ENCODE peak calls at places on chromosomes 16 and 17, in five cellular contexts. V, W, G, M and B are unnamed samples.

GRCh38 chr17:34598161-34598776 is 18.9 kb downstream of the TMEM132E start:
- DNase-seq in V (no peak), M (no peak), G (no peak), W (no peak), B (no peak)

GRCh38 chr17:67027031-67027628 is 17.2 kb upstream of the CACNG1 start:
- DNase-seq in W (no peak), V (no peak), G (peak), M (peak), B (no peak)

GRCh38 chr17:55451758-55452468 is 30.3 kb upstream of the MMD start:
- DNase-seq in V (no peak), G (no peak), W (no peak), M (no peak), B (no peak)

GRCh38 chr16:74846714-74847113 is 72.1 kb upstream of the FA2H start:
- DNase-seq in G (no peak), W (no peak), M (no peak), V (no peak), B (no peak)

GRCh38 chr17:49987290-49987585 is 7.8 kb downstream of the DLX3 start:
- DNase-seq in M (no peak), W (no peak), V (no peak), G (no peak), B (no peak)

GRCh38 chr17:79618383-79619067 is 7.7 kb upstream of the RBFOX3 start:
- DNase-seq in V (no peak), M (no peak), W (peak), G (no peak), B (peak)

GRCh38 chr17:260031-260791 is 78.8 kb upstream of the DOC2B start:
- DNase-seq in V (no peak), M (no peak), W (no peak), G (no peak), B (peak)

GRCh38 chr17:7262192-7263070 is at the start of gene CLDN7:
- DNase-seq in V (no peak), G (peak), W (peak), M (no peak), B (no peak)

GRCh38 chr17:30913955-30914354 is 7.8 kb upstream of the ADAP2 start:
- DNase-seq in V (no peak), G (no peak), W (no peak), M (no peak), B (no peak)

GRCh38 chr16:7614022-7614795 is 281.6 kb downstream of the RBFOX1 start:
- DNase-seq in W (no peak), V (no peak), M (no peak), G (no peak), B (no peak)

GRCh38 chr17:28474035-28474640 is 694 bp downstream of the SLC13A2 start:
- DNase-seq in G (no peak), W (no peak), M (no peak), V (no peak), B (no peak)

GRCh38 chr16:84751947-84752346 is 52.1 kb downstream of the USP10 start:
- DNase-seq in M (no peak), G (peak), V (no peak), W (no peak), B (no peak)

GRCh38 chr17:70332811-70333210 is 163.5 kb downstream of the KCNJ2 start:
- DNase-seq in V (no peak), W (no peak), G (no peak), M (no peak), B (no peak)

GRCh38 chr17:38667099-38667786 is 7.5 kb downstream of the EPOP start:
- DNase-seq in M (peak), W (peak), V (peak), G (peak), B (peak)

GRCh38 chr16:53055603-53056527 is 1.1 kb downstream of the CHD9 start:
- DNase-seq in G (peak), W (no peak), M (no peak), V (peak), B (peak)

GRCh38 chr17:1882836-1883235 is 53.0 kb downstream of the RPA1 start:
- DNase-seq in W (no peak), V (no peak), G (peak), M (no peak), B (no peak)

GRCh38 chr17:39152134-39152884 is 872 bp upstream of the PLXDC1 start:
- DNase-seq in M (peak), W (no peak), V (peak), G (no peak), B (peak)

GRCh38 chr17:14150604-14151003 is 81.3 kb downstream of the COX10 start:
- DNase-seq in W (no peak), M (no peak), G (no peak), V (no peak), B (no peak)

GRCh38 chr16:52114414-52114813 is 432.5 kb downstream of the TOX3 start:
- DNase-seq in M (no peak), V (no peak), W (no peak), G (no peak), B (no peak)

GRCh38 chr16:86078121-86078600 is 179.2 kb downstream of the IRF8 start:
- DNase-seq in G (no peak), V (no peak), M (no peak), W (peak), B (no peak)

GRCh38 chr16:60027351-60027750 is 1293.2 kb upstream of the GOT2 start:
- DNase-seq in M (no peak), V (no peak), W (no peak), G (no peak), B (no peak)

GRCh38 chr17:43217614-43218087 is 6.0 kb downstream of the TMEM106A start:
- DNase-seq in W (no peak), M (no peak), G (no peak), V (no peak), B (no peak)

GRCh38 chr16:72856797-72857196 is 191.1 kb downstream of the ZFHX3 start:
- DNase-seq in G (peak), V (no peak), W (no peak), M (no peak), B (no peak)

GRCh38 chr17:29141484-29141835 is 38.7 kb downstream of the MYO18A start:
- DNase-seq in V (no peak), M (no peak), G (no peak), W (no peak), B (no peak)

DNA sequence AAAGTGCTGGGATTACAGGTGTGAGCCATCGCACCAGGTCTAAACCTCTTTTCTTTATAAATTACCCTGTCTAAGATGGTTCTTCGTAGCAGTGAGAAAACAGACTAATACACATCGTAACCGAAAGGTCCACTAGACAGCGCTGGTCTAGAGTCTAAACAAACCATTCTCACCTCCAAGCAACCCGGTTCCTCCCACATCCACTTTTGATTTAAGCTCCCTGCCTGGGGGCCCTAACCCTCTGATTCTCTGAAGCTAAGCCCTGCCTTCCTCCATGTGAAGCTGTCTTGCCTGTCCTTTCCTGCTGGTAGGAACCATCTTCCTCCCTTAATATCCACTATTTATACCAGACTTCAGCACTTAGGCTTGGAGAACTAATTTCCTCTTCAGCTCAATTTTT is 6.7 kb upstream of the ACE start:
- DNase-seq in V (no peak), M (no peak), W (no peak), G (no peak), B (no peak)
- TF ChIP-seq CTCF in V (no peak), M (no peak), W (no peak), G (no peak), B (no peak)

DNA sequence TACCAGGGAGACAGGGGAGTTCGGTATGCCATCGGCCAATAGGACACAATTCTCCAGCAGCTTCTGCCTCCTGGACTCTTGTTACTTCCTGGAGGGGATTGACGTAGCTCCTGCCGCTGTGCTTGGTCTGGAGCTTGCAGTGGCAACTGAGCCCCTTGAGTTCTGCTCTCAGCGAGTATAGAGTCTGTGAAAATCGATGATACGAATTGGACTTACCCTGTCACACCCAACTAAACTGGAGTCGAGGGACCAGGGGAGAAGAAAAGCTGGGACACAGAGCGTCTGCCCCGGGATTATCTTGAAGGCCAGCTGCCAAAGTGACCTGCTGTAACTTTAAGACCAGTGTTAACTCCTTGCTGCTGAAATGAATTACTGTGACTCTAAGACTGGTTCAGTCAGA is 22.2 kb downstream of the SEC14L1 start:
- DNase-seq in G (no peak), V (no peak), W (no peak), M (no peak), B (no peak)
- H3K27ac ChIP-seq in G (no peak), V (peak), W (peak), M (peak), B (peak)

DNA sequence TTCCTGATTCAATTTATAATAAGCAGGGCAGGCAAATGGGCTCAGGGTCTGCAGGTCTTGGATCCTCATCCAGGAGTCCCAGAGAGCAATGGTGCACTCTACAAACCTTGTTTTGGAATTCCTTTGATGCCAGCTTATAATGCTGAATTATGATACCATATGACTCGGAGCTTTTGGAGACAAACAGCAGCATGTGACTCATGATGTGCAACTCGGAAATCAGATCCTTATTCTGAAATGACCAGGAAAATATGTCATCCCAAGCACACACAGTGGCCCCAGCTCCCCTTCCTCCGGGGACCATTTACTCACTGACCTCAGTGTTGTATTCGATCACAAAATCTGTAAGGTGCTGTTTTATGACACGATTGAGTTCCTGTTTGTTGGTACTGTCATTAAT is 20.2 kb upstream of the UMOD start:
- DNase-seq in G (peak), M (no peak), V (no peak), W (no peak), B (no peak)
- TF ChIP-seq CTCF in G (no peak), M (no peak), V (no peak), W (no peak), B (no peak)

DNA sequence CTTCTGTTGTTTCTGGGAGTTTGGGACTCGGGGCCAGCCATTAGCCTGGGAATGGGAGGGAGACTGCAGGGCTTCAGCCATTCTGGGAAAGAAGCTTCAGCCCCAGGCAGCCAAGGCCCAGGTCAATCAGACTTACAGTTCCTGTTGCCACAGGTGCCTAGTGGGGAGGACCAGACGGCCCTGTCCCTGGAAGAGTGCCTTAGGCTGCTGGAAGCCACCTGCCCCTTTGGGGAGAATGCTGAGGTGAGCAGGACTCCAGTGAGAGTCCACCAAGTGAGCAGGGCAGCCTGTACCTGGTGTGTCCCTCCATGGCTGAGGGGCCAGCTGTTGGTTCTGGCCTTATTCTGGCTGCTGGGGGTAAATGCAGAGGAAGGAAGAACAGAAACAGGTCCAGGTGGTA is 8.7 kb downstream of the NFE2L1 start:
- DNase-seq in W (no peak), G (no peak), M (no peak), V (no peak), B (no peak)
- H3K27ac ChIP-seq in W (no peak), G (no peak), M (no peak), V (no peak), B (no peak)

GRCh38 chr17:65074778-65075250 is 18.3 kb upstream of the GNA13 start:
- DNase-seq in V (peak), W (no peak), M (peak), G (no peak), B (peak)

GRCh38 chr17:65071861-65072260 is 15.3 kb upstream of the GNA13 start:
- DNase-seq in W (no peak), M (no peak), G (peak), V (no peak), B (no peak)

GRCh38 chr17:65070620-65071019 is 14.1 kb upstream of the GNA13 start:
- DNase-seq in V (no peak), G (no peak), W (no peak), M (no peak), B (no peak)

GRCh38 chr17:65066858-65067257 is 10.3 kb upstream of the GNA13 start:
- DNase-seq in M (no peak), V (no peak), G (no peak), W (no peak), B (no peak)

GRCh38 chr17:65072577-65073178 is 16.1 kb upstream of the GNA13 start:
- DNase-seq in W (no peak), M (no peak), G (no peak), V (no peak), B (no peak)
- TF ChIP-seq CTCF in W (no peak), M (no peak), G (no peak), V (no peak), B (no peak)

DNA sequence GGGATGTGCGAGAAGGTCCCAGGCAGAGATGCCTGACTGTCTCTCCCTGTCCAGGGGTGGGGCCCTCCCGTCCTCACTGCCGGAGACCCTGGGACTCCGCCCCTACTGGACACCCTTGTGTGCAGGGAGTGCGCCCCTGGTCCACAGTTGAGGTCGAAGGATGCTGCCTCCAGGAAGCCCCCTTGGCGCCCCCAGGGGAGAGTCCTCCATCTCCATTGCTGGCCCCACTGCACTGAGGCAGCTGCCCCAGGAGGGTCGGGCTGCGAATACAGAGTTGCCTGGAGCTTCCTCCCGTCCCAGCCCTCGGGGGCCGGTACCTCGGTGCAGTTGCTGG is 26.6 kb downstream of the CTU2 start:
- DNase-seq in V (no peak), W (no peak), M (no peak), G (no peak), B (no peak)
- H3K27ac ChIP-seq in V (no peak), W (no peak), M (no peak), G (no peak), B (no peak)

GRCh38 chr16:17476414-17477259 is 5.9 kb upstream of the XYLT1 start:
- DNase-seq in M (no peak), V (peak), G (peak), W (no peak), B (peak)
- TF ChIP-seq CTCF in M (no peak), V (no peak), G (peak), W (peak), B (peak)

DNA sequence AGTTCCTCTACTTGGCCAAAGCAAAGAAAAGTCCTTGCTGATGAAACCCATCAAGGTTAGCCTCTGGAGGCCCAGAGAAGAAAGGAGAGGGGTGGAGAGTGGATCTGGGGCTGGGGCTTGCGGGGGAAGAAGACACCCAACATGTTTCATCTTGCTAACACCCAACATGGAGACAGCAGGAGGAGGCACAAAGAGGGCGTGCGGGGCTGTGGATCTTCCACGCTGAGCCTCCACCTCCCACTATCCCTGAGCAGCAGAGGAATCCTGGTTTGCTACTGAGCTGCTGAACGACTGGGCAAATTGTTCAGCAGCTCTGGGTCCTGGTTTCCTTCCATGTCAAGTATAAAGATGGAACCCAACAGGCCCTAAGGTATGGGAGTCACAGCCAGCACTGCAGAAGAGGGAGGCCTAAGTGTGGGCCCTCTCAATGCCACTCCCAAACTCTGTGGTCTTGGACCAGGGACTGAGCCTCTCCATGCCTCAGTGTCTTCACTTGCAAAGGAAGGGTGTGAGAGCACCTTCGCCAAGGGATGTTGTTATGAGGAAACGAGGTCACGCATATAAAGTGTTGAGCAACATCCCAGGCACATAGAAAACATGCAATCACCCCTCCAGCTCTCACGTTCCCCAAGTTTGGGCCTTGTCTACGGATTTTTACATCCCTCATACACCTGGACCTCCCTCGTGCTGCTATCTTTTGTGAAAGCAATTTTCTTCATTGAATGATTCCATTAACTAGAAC is 122.5 kb downstream of the XYLT1 start:
- DNase-seq in G (no peak), V (no peak), W (no peak), M (no peak), B (no peak)
- H3K27ac ChIP-seq in G (no peak), V (no peak), W (peak), M (no peak), B (no peak)